ENCODE peak calls at places on chromosomes 7 and 10, in seven cellular contexts. G is H9, V is IMR-90, S is neuronal stem cell, Y is H1, T is mesendoderm, N is mesenchymal stem cell. L is an unnamed sample.

GRCh38 chr7:23467731-23468720 is 2.3 kb downstream of the IGF2BP3 start:
- DNase-seq in N (peak), Y (peak), S (peak), G (peak), T (peak), V (peak), L (peak)

GRCh38 chr10:86079088-86079487 is 287.5 kb downstream of the GRID1 start:
- DNase-seq in T (peak), V (no peak), N (no peak), S (no peak), G (peak), Y (peak), L (peak)

GRCh38 chr10:103451091-103451801 is 924 bp downstream of the CALHM2 start:
- DNase-seq in G (no peak), Y (no peak), T (peak), V (no peak), N (no peak), S (no peak), L (peak)

GRCh38 chr7:8441106-8441590 is 7.7 kb downstream of the NXPH1 start:
- DNase-seq in G (peak), Y (peak), V (no peak), T (peak), N (no peak), S (no peak), L (no peak)

GRCh38 chr10:16020836-16021235 is 160.5 kb upstream of the MINDY3 start:
- DNase-seq in T (no peak), S (no peak), V (no peak), Y (no peak), N (no peak), G (no peak), L (no peak)

GRCh38 chr7:64886956-64887545 is 16.0 kb upstream of the ZNF273 start:
- DNase-seq in G (peak), T (no peak), Y (no peak), N (no peak), V (no peak), S (no peak), L (no peak)

GRCh38 chr10:86940677-86941076 is 16.7 kb downstream of the MMRN2 start:
- DNase-seq in T (no peak), G (no peak), V (no peak), Y (no peak), N (no peak), S (no peak), L (no peak)

GRCh38 chr7:127807340-127807739 is 155.3 kb downstream of the SND1 start:
- DNase-seq in T (peak), Y (no peak), S (no peak), G (no peak), V (no peak), N (no peak), L (no peak)

GRCh38 chr7:2172311-2173183 is 60.2 kb downstream of the MAD1L1 start:
- DNase-seq in N (peak), V (peak), Y (peak), G (peak), S (no peak), T (no peak), L (no peak)

GRCh38 chr7:2017914-2018785 is 214.6 kb downstream of the MAD1L1 start:
- DNase-seq in N (no peak), G (no peak), V (no peak), T (no peak), S (no peak), Y (no peak), L (no peak)

GRCh38 chr10:33102071-33102470 is 144.0 kb upstream of the ITGB1 start:
- DNase-seq in N (no peak), Y (no peak), S (no peak), G (no peak), T (no peak), V (no peak), L (no peak)

GRCh38 chr10:12252882-12253546 is 57.0 kb downstream of the CDC123 start:
- DNase-seq in T (peak), N (peak), S (no peak), G (peak), V (peak), Y (peak), L (peak)

GRCh38 chr10:12735843-12736462 is 265.6 kb downstream of the CCDC3 start:
- DNase-seq in V (no peak), Y (no peak), N (no peak), T (no peak), S (no peak), G (no peak), L (no peak)

GRCh38 chr10:78972160-78972946 is 96.4 kb upstream of the ZMIZ1 start:
- DNase-seq in T (peak), Y (no peak), G (peak), V (peak), N (peak), S (peak), L (peak)

GRCh38 chr10:64430690-64431323 is 909.6 kb downstream of the REEP3 start:
- DNase-seq in S (peak), V (no peak), Y (peak), T (peak), N (no peak), G (peak), L (no peak)

GRCh38 chr7:69430502-69431145 is 167.7 kb upstream of the AUTS2 start:
- DNase-seq in T (peak), G (peak), N (no peak), V (no peak), Y (peak), S (no peak), L (no peak)

GRCh38 chr7:111918461-111918860 is 287.7 kb downstream of the DOCK4 start:
- DNase-seq in S (no peak), T (no peak), N (no peak), V (no peak), G (no peak), Y (no peak), L (no peak)

GRCh38 chr7:32154797-32155196 is 84.6 kb upstream of the PDE1C start:
- DNase-seq in T (no peak), Y (no peak), V (peak), N (no peak), G (no peak), S (no peak), L (no peak)

GRCh38 chr7:32152576-32152975 is 82.4 kb upstream of the PDE1C start:
- DNase-seq in G (no peak), V (no peak), T (no peak), S (no peak), Y (no peak), N (no peak), L (no peak)

GRCh38 chr7:32153006-32153405 is 82.8 kb upstream of the PDE1C start:
- DNase-seq in N (no peak), G (no peak), V (no peak), S (no peak), T (no peak), Y (no peak), L (no peak)

GRCh38 chr7:32158076-32158475 is 87.9 kb upstream of the PDE1C start:
- DNase-seq in T (no peak), G (no peak), V (no peak), N (peak), Y (no peak), S (no peak), L (no peak)

DNA sequence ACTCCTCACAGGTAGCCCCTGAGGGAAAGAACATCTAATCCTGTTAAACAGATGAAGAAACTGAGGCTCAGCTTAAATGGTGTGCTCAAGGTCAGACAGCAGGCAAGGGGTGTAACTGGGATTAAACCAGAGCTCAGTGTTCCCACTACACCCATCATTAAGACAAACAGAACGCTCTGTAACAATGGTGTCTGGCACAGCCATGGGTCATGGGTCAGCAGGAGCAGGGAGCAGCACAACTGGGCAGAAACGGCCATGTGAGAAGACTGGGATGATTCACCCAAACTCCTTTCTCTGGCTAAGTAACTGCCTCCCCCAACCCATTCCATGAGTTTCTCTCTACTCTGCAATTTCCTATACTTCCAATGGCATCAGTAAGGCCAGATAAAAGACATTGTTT is 85.5 kb upstream of the PDE1C start:
- DNase-seq in Y (no peak), G (no peak), V (peak), N (peak), T (no peak), S (no peak), L (no peak)
- H2BK120ac ChIP-seq in Y (no peak), G (no peak), V (peak), N (no peak), T (no peak), S (no peak), L (no peak)

GRCh38 chr7:80851896-80852476 is 66.9 kb downstream of the SEMA3C start:
- DNase-seq in T (no peak), V (peak), S (no peak), Y (no peak), G (no peak), N (peak), L (peak)
- H3K9ac ChIP-seq in T (no peak), V (no peak), S (no peak), Y (no peak), G (no peak), N (no peak), L (no peak)

GRCh38 chr10:122688293-122688989 is 11.2 kb downstream of the C10orf120 start:
- DNase-seq in T (peak), G (no peak), N (no peak), V (no peak), Y (no peak), S (no peak), L (no peak)

GRCh38 chr10:122692744-122693143 is 6.9 kb downstream of the C10orf120 start:
- DNase-seq in G (no peak), S (no peak), Y (no peak), N (no peak), V (no peak), T (no peak), L (no peak)

GRCh38 chr10:122689146-122689807 is 10.4 kb downstream of the C10orf120 start:
- DNase-seq in G (no peak), V (no peak), S (no peak), N (no peak), Y (no peak), T (no peak), L (no peak)
- H2BK120ac ChIP-seq in G (no peak), V (no peak), S (no peak), N (no peak), Y (no peak), T (no peak), L (no peak)

GRCh38 chr10:44498222-44498621 is 113.3 kb upstream of the CXCL12 start:
- DNase-seq in G (no peak), N (no peak), V (no peak), S (no peak), T (no peak), Y (no peak), L (no peak)
- H3K9ac ChIP-seq in G (no peak), N (no peak), V (no peak), S (no peak), T (no peak), Y (no peak), L (no peak)

GRCh38 chr10:69654376-69654775 is 24.3 kb downstream of the FAM241B start:
- DNase-seq in S (no peak), G (no peak), Y (no peak), T (no peak), V (no peak), N (no peak), L (no peak)

GRCh38 chr10:69656719-69657269 is 26.7 kb downstream of the FAM241B start:
- DNase-seq in G (no peak), T (peak), V (no peak), S (no peak), N (no peak), Y (no peak), L (no peak)

GRCh38 chr10:69657417-69657816 is 27.4 kb downstream of the FAM241B start:
- DNase-seq in T (peak), V (peak), Y (no peak), N (no peak), S (no peak), G (no peak), L (no peak)

GRCh38 chr10:69655124-69655867 is 25.2 kb downstream of the FAM241B start:
- DNase-seq in G (no peak), Y (no peak), S (no peak), V (no peak), N (no peak), T (no peak), L (no peak)

DNA sequence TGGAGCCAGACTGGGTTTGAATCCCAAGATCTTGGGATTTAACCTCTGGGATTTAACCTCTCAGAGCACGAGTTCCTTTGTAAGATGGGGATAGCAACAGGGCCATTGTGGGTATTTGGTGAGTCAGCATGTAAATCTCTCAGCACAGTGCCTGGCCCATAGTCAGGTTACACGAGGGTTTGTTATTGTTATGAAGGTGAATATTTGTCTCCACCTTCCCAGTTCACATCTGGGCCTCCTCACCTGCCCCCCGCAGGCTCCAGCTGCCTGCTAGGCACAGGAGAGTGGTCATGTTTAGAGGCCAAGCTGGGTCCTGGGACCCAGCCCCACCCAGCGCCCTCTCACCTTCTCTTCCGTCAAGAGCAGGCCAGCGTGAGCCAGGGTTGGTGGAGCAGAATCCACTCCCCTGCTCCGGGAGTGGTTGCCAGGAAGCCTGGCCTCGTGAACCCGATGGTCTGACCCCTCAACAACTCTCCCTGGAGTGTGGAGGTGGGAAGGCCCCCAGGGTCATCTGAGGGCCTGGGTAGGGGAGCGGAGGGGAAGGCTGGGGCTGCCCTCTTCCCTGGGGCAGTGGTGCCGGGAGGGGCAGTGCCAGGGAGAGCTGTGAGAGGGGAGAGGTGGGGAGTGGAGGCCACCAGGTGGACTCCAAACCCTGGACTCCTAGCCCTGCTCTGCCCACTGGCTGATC is 26.0 kb downstream of the FAM241B start:
- DNase-seq in S (no peak), V (no peak), N (no peak), T (peak), Y (no peak), G (peak), L (no peak)
- H2BK120ac ChIP-seq in S (peak), V (no peak), N (no peak), T (no peak), Y (peak), G (no peak), L (no peak)

GRCh38 chr10:80474920-80475319 is 20.8 kb downstream of the TSPAN14 start:
- DNase-seq in V (no peak), G (no peak), T (no peak), Y (no peak), S (no peak), N (no peak), L (no peak)

GRCh38 chr10:80474597-80474910 is 20.4 kb downstream of the TSPAN14 start:
- DNase-seq in S (no peak), N (no peak), G (no peak), V (no peak), T (peak), Y (no peak), L (no peak)

GRCh38 chr10:80473692-80474596 is 19.8 kb downstream of the TSPAN14 start:
- DNase-seq in V (peak), S (no peak), Y (no peak), N (peak), T (no peak), G (no peak), L (no peak)

GRCh38 chr10:80480852-80481251 is 26.7 kb downstream of the TSPAN14 start:
- DNase-seq in Y (no peak), N (no peak), T (no peak), V (no peak), G (no peak), S (no peak), L (no peak)

GRCh38 chr10:80477813-80478212 is 23.7 kb downstream of the TSPAN14 start:
- DNase-seq in S (no peak), G (no peak), Y (no peak), N (peak), V (peak), T (peak), L (peak)
- H3K9ac ChIP-seq in S (no peak), G (no peak), Y (no peak), N (peak), V (no peak), T (no peak), L (no peak)

DNA sequence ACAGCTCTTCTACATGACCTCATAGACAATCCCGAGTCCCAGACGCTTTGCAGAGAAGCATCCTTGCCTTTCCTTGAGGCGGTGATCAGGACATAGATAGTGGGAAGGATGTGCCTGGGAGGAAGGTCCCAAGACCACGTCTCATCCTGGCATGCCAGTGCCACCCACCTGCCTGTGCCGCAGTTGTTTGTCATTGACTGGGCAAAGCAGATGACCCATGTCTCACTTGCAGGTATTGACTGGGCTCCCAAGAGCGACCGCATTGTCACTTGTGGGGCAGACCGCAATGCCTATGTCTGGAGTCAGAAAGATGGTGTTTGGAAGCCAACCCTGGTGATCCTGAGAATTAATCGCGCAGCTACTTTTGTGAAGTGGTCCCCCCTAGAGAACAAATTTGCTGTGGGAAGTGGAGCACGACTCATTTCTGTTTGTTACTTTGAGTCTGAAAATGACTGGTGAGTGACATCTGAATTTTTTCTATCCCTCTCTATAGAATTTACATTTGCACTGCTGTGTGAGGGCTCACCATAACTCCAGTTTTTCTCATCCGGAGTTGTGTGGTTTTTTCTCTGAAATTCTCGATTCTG is 18.5 kb downstream of the ARPC1A start:
- DNase-seq in S (no peak), G (no peak), V (no peak), Y (no peak), N (no peak), T (no peak), L (no peak)
- H2BK120ac ChIP-seq in S (no peak), G (no peak), V (no peak), Y (no peak), N (no peak), T (no peak), L (no peak)

GRCh38 chr10:57692255-57692980 is 575.3 kb downstream of the IPMK start:
- DNase-seq in Y (no peak), V (peak), T (peak), N (peak), G (no peak), S (no peak), L (peak)

GRCh38 chr10:57694956-57695605 is 572.6 kb downstream of the IPMK start:
- DNase-seq in N (peak), G (no peak), Y (no peak), V (peak), S (no peak), T (no peak), L (no peak)

GRCh38 chr10:57699944-57700343 is 567.8 kb downstream of the IPMK start:
- DNase-seq in V (peak), Y (no peak), N (no peak), T (no peak), G (no peak), S (no peak), L (no peak)

GRCh38 chr10:57696641-57697040 is 571.1 kb downstream of the IPMK start:
- DNase-seq in V (peak), G (no peak), T (no peak), S (no peak), N (peak), Y (no peak), L (peak)
- H3K9ac ChIP-seq in V (no peak), G (no peak), T (no peak), S (no peak), N (peak), Y (no peak), L (no peak)

DNA sequence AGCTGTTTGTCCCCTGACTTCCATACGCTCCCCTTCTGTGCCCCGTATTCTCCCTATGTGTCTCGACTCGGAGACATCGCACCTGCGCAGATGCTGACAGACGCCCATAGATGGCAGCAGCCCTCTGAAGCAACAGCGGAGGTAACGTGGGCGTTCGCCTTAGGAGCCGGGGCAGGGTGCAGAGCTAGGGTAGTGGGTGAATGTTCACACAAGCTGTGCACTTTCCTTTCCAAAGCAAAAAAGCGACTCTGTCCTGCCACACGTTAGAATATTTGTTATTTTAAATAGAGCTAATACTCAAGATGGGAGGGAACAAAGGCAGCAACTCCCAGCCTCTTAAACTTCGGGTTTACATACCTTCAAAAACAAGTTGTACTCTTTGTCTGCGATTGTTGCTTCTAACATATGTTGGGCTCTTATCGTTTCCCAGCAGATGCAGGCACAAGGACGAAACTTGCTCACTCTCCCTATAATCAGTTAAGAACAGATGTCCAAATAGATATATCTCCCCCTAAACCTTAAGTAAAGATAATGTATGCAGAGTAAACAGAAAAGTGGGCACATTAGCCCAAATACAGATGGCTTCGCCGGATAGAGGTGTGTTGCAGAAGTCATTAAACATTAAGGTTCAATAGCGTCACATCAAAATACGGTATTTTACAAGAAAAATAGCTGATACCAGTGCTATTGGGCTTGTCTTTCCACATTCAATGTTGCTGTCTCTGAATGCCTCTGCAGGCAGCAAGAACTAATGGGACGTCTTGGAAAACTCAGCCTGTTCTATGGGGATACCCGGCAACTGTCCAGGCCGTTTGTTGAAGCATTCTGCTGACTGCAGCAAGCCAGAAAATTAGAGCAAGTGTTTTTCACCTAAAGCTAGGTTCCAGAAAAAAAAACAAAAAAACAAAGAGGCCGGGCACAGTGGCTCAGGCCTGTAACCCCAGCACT is 340.3 kb upstream of the PRKCQ start:
- DNase-seq in Y (peak), N (peak), G (peak), S (peak), V (peak), T (peak), L (peak)
- H2BK120ac ChIP-seq in Y (no peak), N (no peak), G (no peak), S (no peak), V (no peak), T (no peak), L (no peak)